ENCODE peak calls at places on chromosomes 11 and 22, in four cellular contexts. V, D, L and K are unnamed samples.

GRCh38 chr11:68039526-68040086 is 781 bp downstream of the TCIRG1 start:
- DNase-seq in V (no peak), D (no peak), L (no peak), K (no peak)

GRCh38 chr11:14029415-14029814 is 66.9 kb downstream of the SPON1 start:
- DNase-seq in V (no peak), D (no peak), L (peak; percentile 56), K (no peak)

GRCh38 chr22:50087646-50088045 is 2.2 kb upstream of the MOV10L1 start:
- DNase-seq in V (no peak), D (no peak), L (no peak), K (no peak)

GRCh38 chr11:46112961-46113617 is 8.2 kb downstream of the PHF21A start:
- DNase-seq in V (peak; percentile 68), D (peak; percentile 19), L (peak; percentile 39), K (no peak)

GRCh38 chr11:83773950-83774880 is 488.0 kb upstream of the CCDC90B start:
- DNase-seq in V (peak; percentile 27), D (no peak), L (no peak), K (no peak)

GRCh38 chr11:112057170-112057569 is 16.6 kb downstream of the PIH1D2 start:
- DNase-seq in V (no peak), D (no peak), L (no peak), K (no peak)

GRCh38 chr11:12856338-12856737 is 152.8 kb upstream of the RASSF10 start:
- DNase-seq in V (no peak), D (no peak), L (no peak), K (no peak)

GRCh38 chr11:124152770-124153407 is 30.3 kb upstream of the OR10D3 start:
- DNase-seq in V (no peak), D (no peak), L (no peak), K (no peak)

GRCh38 chr11:6237271-6237670 is 1.6 kb upstream of the CNGA4 start:
- DNase-seq in V (no peak), D (no peak), L (no peak), K (no peak)

GRCh38 chr11:14454861-14455632 is 44.6 kb downstream of the COPB1 start:
- DNase-seq in V (peak; percentile 39), D (no peak), L (no peak), K (no peak)

GRCh38 chr11:1937616-1938342 is 9.4 kb upstream of the MRPL23 start:
- DNase-seq in V (no peak), D (peak; percentile 1), L (no peak), K (no peak)

GRCh38 chr11:36129955-36130354 is 159.3 kb downstream of the COMMD9 start:
- DNase-seq in V (no peak), D (no peak), L (no peak), K (no peak)
- H3K27me3 ChIP-seq in V (no peaks in the 10 kb centered on the region), D (no peaks in the 10 kb centered on the region), L (no peaks in the 10 kb centered on the region), K (peaks cover 6% of the 10 kb centered on the region)

GRCh38 chr22:37781434-37782059 is 26.2 kb upstream of the GCAT start:
- DNase-seq in V (peak; percentile 19), D (no peak), L (no peak), K (no peak)
- TF ChIP-seq CTCF in V (peak; percentile 18), D (no peak), L (no peak), K (no peak)

GRCh38 chr11:120022617-120023016 is 115.3 kb downstream of the TRIM29 start:
- DNase-seq in V (no peak), D (no peak), L (no peak), K (no peak)

GRCh38 chr11:120024046-120024445 is 113.9 kb downstream of the TRIM29 start:
- DNase-seq in V (no peak), D (no peak), L (no peak), K (no peak)

GRCh38 chr11:120024586-120024985 is 113.3 kb downstream of the TRIM29 start:
- DNase-seq in V (no peak), D (no peak), L (no peak), K (no peak)

GRCh38 chr11:120023120-120023519 is 114.8 kb downstream of the TRIM29 start:
- DNase-seq in V (no peak), D (no peak), L (no peak), K (no peak)

GRCh38 chr11:120023551-120023950 is 114.4 kb downstream of the TRIM29 start:
- DNase-seq in V (no peak), D (no peak), L (no peak), K (no peak)
- H3K27me3 ChIP-seq in V (peaks cover 3% of the 10 kb centered on the region), D (peaks cover 13% of the 10 kb centered on the region), L (no peaks in the 10 kb centered on the region), K (peaks cover 68% of the 10 kb centered on the region)

GRCh38 chr22:20389288-20389687 is 4.7 kb upstream of the ZNF74 start:
- DNase-seq in V (no peak), D (no peak), L (no peak), K (no peak)
- TF ChIP-seq CTCF in V (no peak), D (no peak), L (no peak), K (no peak)

GRCh38 chr22:22521631-22522030 is 1.6 kb upstream of the ZNF280A start:
- DNase-seq in V (no peak), D (no peak), L (no peak), K (no peak)

GRCh38 chr22:22520020-22520656 is at the start of gene ZNF280A:
- DNase-seq in V (no peak), D (peak; percentile 7), L (no peak), K (no peak)

GRCh38 chr22:22526125-22526912 is 6.2 kb upstream of the ZNF280A start:
- DNase-seq in V (no peak), D (no peak), L (no peak), K (no peak)

GRCh38 chr22:22520667-22521602 is 865 bp upstream of the ZNF280A start:
- DNase-seq in V (peak; percentile 19), D (no peak), L (no peak), K (no peak)

DNA sequence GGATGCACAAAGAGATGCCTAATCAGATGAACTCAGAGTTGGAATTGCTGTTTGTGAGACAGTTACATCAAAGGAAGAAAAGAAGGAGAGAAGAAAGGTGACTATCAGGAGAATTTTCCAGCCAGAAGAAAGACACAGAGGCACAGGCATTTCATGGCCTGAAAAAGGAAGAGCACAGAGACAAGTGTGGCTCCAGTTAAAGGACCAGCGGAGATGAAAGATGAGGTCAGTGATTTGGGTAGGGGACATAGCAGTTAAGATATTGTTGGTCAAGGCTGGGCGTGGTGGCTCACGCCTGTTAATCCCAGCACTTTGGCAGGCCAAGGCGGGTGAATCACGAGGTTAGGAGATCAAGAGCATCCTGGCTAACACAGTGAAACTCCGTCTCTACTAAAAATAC is 3.4 kb upstream of the ZNF280A start:
- DNase-seq in V (no peak), D (no peak), L (no peak), K (no peak)
- H3K27me3 ChIP-seq in V (peaks cover 5% of the 10 kb centered on the region), D (peaks cover 2% of the 10 kb centered on the region), L (no peaks in the 10 kb centered on the region), K (peaks cover 7% of the 10 kb centered on the region)